ENCODE peak calls at places on chromosomes 4 and X, in eight cellular contexts. One of them, this sample, is unnamed.

GRCh38 chrX:72306851-72307645 is 1.3 kb upstream of the CITED1 start:
- DNase-seq in hepatocyte: peak
- DNase-seq in OCI-LY7: no peak
- DNase-seq in NCI-H1417 treated with DMSO at 0.1 percent for 48 hours: peak
- DNase-seq in cardiac muscle cell: peak
- DNase-seq in posterior vena cava: peak
- DNase-seq in DMS 273 treated with DMSO at 0.1 percent for 48 hours: peak
- DNase-seq in mucosa of descending colon: peak
- DNase-seq in this sample: peak

GRCh38 chr4:179399054-179399782 is 1957.0 kb upstream of the AGA start:
- DNase-seq in mucosa of descending colon: no peak
- DNase-seq in hepatocyte: no peak
- DNase-seq in OCI-LY7: no peak
- DNase-seq in DMS 273 treated with DMSO at 0.1 percent for 48 hours: no peak
- DNase-seq in NCI-H1417 treated with DMSO at 0.1 percent for 48 hours: no peak
- DNase-seq in posterior vena cava: no peak
- DNase-seq in cardiac muscle cell: no peak
- DNase-seq in this sample: no peak

GRCh38 chrX:97597954-97598353 is 714.2 kb downstream of the RPA4 start:
- DNase-seq in mucosa of descending colon: no peak
- DNase-seq in OCI-LY7: no peak
- DNase-seq in DMS 273 treated with DMSO at 0.1 percent for 48 hours: no peak
- DNase-seq in NCI-H1417 treated with DMSO at 0.1 percent for 48 hours: no peak
- DNase-seq in hepatocyte: no peak
- DNase-seq in posterior vena cava: no peak
- DNase-seq in cardiac muscle cell: no peak
- DNase-seq in this sample: no peak

GRCh38 chr4:16329132-16329796 is 103.0 kb upstream of the TAPT1 start:
- DNase-seq in posterior vena cava: no peak
- DNase-seq in NCI-H1417 treated with DMSO at 0.1 percent for 48 hours: no peak
- DNase-seq in hepatocyte: no peak
- DNase-seq in mucosa of descending colon: no peak
- DNase-seq in cardiac muscle cell: peak
- DNase-seq in OCI-LY7: no peak
- DNase-seq in DMS 273 treated with DMSO at 0.1 percent for 48 hours: no peak
- DNase-seq in this sample: no peak

GRCh38 chrX:119726900-119727555 is 31.4 kb upstream of the SOWAHD start:
- DNase-seq in cardiac muscle cell: no peak
- DNase-seq in posterior vena cava: no peak
- DNase-seq in OCI-LY7: no peak
- DNase-seq in DMS 273 treated with DMSO at 0.1 percent for 48 hours: no peak
- DNase-seq in hepatocyte: no peak
- DNase-seq in mucosa of descending colon: no peak
- DNase-seq in NCI-H1417 treated with DMSO at 0.1 percent for 48 hours: no peak
- DNase-seq in this sample: no peak

GRCh38 chr4:174716986-174717770 is 111.9 kb downstream of the GLRA3 start:
- DNase-seq in hepatocyte: no peak
- DNase-seq in DMS 273 treated with DMSO at 0.1 percent for 48 hours: no peak
- DNase-seq in cardiac muscle cell: no peak
- DNase-seq in mucosa of descending colon: no peak
- DNase-seq in NCI-H1417 treated with DMSO at 0.1 percent for 48 hours: no peak
- DNase-seq in OCI-LY7: no peak
- DNase-seq in posterior vena cava: no peak
- DNase-seq in this sample: no peak

GRCh38 chr4:139191373-139191772 is 14.4 kb upstream of the ELF2 start:
- DNase-seq in cardiac muscle cell: peak
- DNase-seq in DMS 273 treated with DMSO at 0.1 percent for 48 hours: no peak
- DNase-seq in mucosa of descending colon: no peak
- DNase-seq in hepatocyte: no peak
- DNase-seq in posterior vena cava: no peak
- DNase-seq in NCI-H1417 treated with DMSO at 0.1 percent for 48 hours: no peak
- DNase-seq in OCI-LY7: no peak
- DNase-seq in this sample: no peak

GRCh38 chrX:118847676-118848075 is 24.1 kb downstream of the ZCCHC12 start:
- DNase-seq in DMS 273 treated with DMSO at 0.1 percent for 48 hours: peak
- DNase-seq in cardiac muscle cell: peak
- DNase-seq in OCI-LY7: peak
- DNase-seq in posterior vena cava: no peak
- DNase-seq in hepatocyte: peak
- DNase-seq in NCI-H1417 treated with DMSO at 0.1 percent for 48 hours: peak
- DNase-seq in mucosa of descending colon: no peak
- DNase-seq in this sample: no peak

GRCh38 chr4:1604706-1605205 is 79.4 kb downstream of the FAM53A start:
- DNase-seq in posterior vena cava: peak
- DNase-seq in cardiac muscle cell: no peak
- DNase-seq in NCI-H1417 treated with DMSO at 0.1 percent for 48 hours: no peak
- DNase-seq in OCI-LY7: peak
- DNase-seq in mucosa of descending colon: no peak
- DNase-seq in hepatocyte: no peak
- DNase-seq in DMS 273 treated with DMSO at 0.1 percent for 48 hours: no peak
- DNase-seq in this sample: peak